ENCODE peak calls at places on chromosome 13, in ten cellular contexts. C is stimulated activated CD4-positive, alpha-beta T cell treated with anti-CD3 and anti-CD28 coated beads, Interleukin-4, amount 100 ng/mL, for 24 hours; L is Jurkat, Clone E6-1; G is bronchial epithelial cell; M is hypothalamus; I is nucleus accumbens; J is neuronal stem cell; T is esophagus muscularis mucosa; U is naive thymus-derived CD4-positive, alpha-beta T cell; E is aorta. Y is an unnamed sample.

GRCh38 chr13:111031531-111031961 is 83.6 kb upstream of the ARHGEF7 start:
- DNase-seq in M (no peak), U (no peak), L (peak), G (no peak), C (peak), E (no peak), I (no peak), T (no peak), J (no peak), Y (no peak)

GRCh38 chr13:98050041-98050466 is 92.8 kb upstream of the FARP1 start:
- DNase-seq in G (peak), C (no peak), E (no peak), I (no peak), L (no peak), U (no peak), M (no peak), T (no peak), J (no peak), Y (no peak)

GRCh38 chr13:36096411-36097184 is 34.6 kb downstream of the DCLK1 start:
- DNase-seq in C (no peak), I (no peak), E (no peak), J (no peak), L (no peak), G (peak), T (no peak), U (no peak), M (no peak), Y (no peak)

GRCh38 chr13:72864142-72865035 is 82.5 kb downstream of the PIBF1 start:
- DNase-seq in G (no peak), J (no peak), I (no peak), L (no peak), M (no peak), E (no peak), C (peak), U (no peak), T (no peak), Y (no peak)

GRCh38 chr13:100836696-100837095 is 162.1 kb upstream of the TMTC4 start:
- DNase-seq in J (no peak), E (no peak), I (no peak), T (no peak), M (no peak), U (no peak), C (no peak), L (no peak), G (no peak), Y (no peak)

GRCh38 chr13:39401756-39402155 is 201.2 kb downstream of the LHFPL6 start:
- DNase-seq in E (no peak), U (no peak), C (no peak), I (no peak), T (no peak), L (peak), G (no peak), J (no peak), M (no peak), Y (no peak)

GRCh38 chr13:67100723-67101122 is 129.4 kb downstream of the PCDH9 start:
- DNase-seq in G (no peak), E (no peak), J (no peak), M (no peak), T (no peak), L (no peak), I (no peak), U (no peak), C (no peak), Y (no peak)

GRCh38 chr13:40598599-40598998 is 67.8 kb downstream of the FOXO1 start:
- DNase-seq in L (no peak), J (no peak), C (no peak), U (no peak), I (no peak), T (peak), M (no peak), E (no peak), G (no peak), Y (no peak)

GRCh38 chr13:99041337-99041736 is 63.5 kb upstream of the DOCK9 start:
- DNase-seq in E (no peak), G (no peak), U (no peak), J (no peak), T (no peak), L (no peak), I (no peak), C (no peak), M (no peak), Y (no peak)